ENCODE peak calls at places on chromosome 2, in five cellular contexts. Q is GM12892, D is K562, A is GM12878, J is H1. L is an unnamed sample.

GRCh38 chr2:124437811-124438210 is 412.7 kb downstream of the CNTNAP5 start:
- DNase-seq in Q (no peak), D (no peak), A (no peak), J (no peak), L (no peak)

GRCh38 chr2:38131665-38132064 is 55.7 kb upstream of the CYP1B1 start:
- DNase-seq in J (no peak), Q (no peak), D (no peak), A (no peak), L (no peak)

GRCh38 chr2:1974391-1974790 is 230.1 kb upstream of the PXDN start:
- DNase-seq in A (no peak), D (no peak), J (no peak), Q (no peak), L (no peak)

GRCh38 chr2:186526281-186526680 is 40.2 kb downstream of the ZC3H15 start:
- DNase-seq in Q (no peak), D (no peak), A (no peak), J (no peak), L (no peak)

GRCh38 chr2:30425326-30425725 is 21.7 kb upstream of the LCLAT1 start:
- DNase-seq in D (no peak), J (no peak), A (no peak), Q (no peak), L (no peak)

GRCh38 chr2:169891593-169892298 is 64.5 kb downstream of the UBR3 start:
- DNase-seq in J (no peak), Q (no peak), A (no peak), D (no peak), L (no peak)

GRCh38 chr2:150036622-150037021 is 449.0 kb upstream of the MMADHC start:
- DNase-seq in A (no peak), D (no peak), Q (no peak), J (no peak), L (no peak)

GRCh38 chr2:73281244-73281643 is 3.0 kb downstream of the FBXO41 start:
- DNase-seq in A (no peak), J (no peak), Q (no peak), D (no peak), L (no peak)

GRCh38 chr2:76711490-76711889 is 810.7 kb downstream of the LRRTM4 start:
- DNase-seq in D (no peak), J (no peak), Q (no peak), A (no peak), L (no peak)

GRCh38 chr2:201904529-201905420 is 98.4 kb downstream of the CDK15 start:
- DNase-seq in A (peak; percentile 40), Q (no peak), J (no peak), D (no peak), L (no peak)

GRCh38 chr2:161416633-161417427 is 733 bp downstream of the TBR1 start:
- DNase-seq in A (no peak), J (no peak), D (no peak), Q (no peak), L (no peak)

GRCh38 chr2:240916571-240917008 is 10.5 kb downstream of the CROCC2 start:
- DNase-seq in J (no peak), Q (no peak), D (peak; percentile 26), A (no peak), L (no peak)

GRCh38 chr2:231709636-231709980 is 1.3 kb downstream of the PTMA start:
- DNase-seq in A (no peak), J (no peak), D (no peak), Q (no peak), L (no peak)

GRCh38 chr2:4391013-4391412 is 687.6 kb downstream of the DCDC2C start:
- DNase-seq in A (no peak), J (no peak), D (no peak), Q (no peak), L (no peak)

GRCh38 chr2:75068546-75068945 is 110.1 kb downstream of the POLE4 start:
- DNase-seq in D (no peak), A (no peak), Q (no peak), J (no peak), L (no peak)

GRCh38 chr2:224892574-224893204 is 149.6 kb downstream of the DOCK10 start:
- DNase-seq in A (no peak), J (no peak), Q (no peak), D (no peak), L (no peak)

GRCh38 chr2:187377335-187377734 is 70.7 kb downstream of the CALCRL start:
- DNase-seq in Q (no peak), D (no peak), J (no peak), A (no peak), L (no peak)

GRCh38 chr2:101846973-101847372 is 144.8 kb upstream of the IL1R2 start:
- DNase-seq in D (no peak), A (no peak), Q (no peak), J (no peak), L (no peak)

GRCh38 chr2:112150447-112150846 is 12.3 kb downstream of the FBLN7 start:
- DNase-seq in Q (no peak), J (no peak), A (no peak), D (no peak), L (no peak)

GRCh38 chr2:132417430-132418035 is 928 bp downstream of the GPR39 start:
- DNase-seq in J (no peak), A (no peak), Q (no peak), D (no peak), L (no peak)

GRCh38 chr2:176612736-176613135 is 343.5 kb downstream of the MTX2 start:
- DNase-seq in D (no peak), A (no peak), Q (no peak), J (no peak), L (no peak)

GRCh38 chr2:225895126-225895525 is 495.6 kb downstream of the NYAP2 start:
- DNase-seq in Q (no peak), A (no peak), D (no peak), J (no peak), L (no peak)

GRCh38 chr2:137255990-137256389 is 490.6 kb downstream of the THSD7B start:
- DNase-seq in Q (no peak), D (no peak), A (no peak), J (no peak), L (no peak)

DNA sequence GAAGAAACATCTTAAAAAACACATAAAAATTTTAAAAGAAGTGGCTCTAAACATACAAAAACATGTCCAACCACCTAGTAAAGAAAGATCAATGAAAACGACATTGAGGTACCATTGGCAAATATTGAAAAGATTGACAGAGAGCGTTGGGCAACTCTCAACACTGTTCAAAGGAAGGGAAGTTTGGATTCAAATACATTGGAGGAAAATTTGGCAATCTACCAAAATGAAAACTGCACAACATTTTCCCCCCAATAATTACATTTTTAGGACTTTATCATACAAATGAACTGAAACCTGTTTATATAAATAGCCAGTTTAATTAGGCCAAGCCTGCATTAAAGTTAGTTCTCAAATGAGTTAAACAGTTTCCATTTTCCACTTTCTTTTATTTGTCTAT is 758.9 kb downstream of the NRXN1 start:
- DNase-seq in Q (no peak), J (no peak), A (no peak), D (no peak), L (no peak)
- TF ChIP-seq POLR2AphosphoS5 in Q (no peak), J (no peak), A (no peak), D (no peak), L (no peak)

GRCh38 chr2:16279201-16279570 is 338.8 kb downstream of the MYCN start:
- DNase-seq in J (no peak), Q (no peak), D (no peak), A (no peak), L (no peak)
- TF ChIP-seq TAF1 in J (no peak), Q (no peak), D (no peak), A (no peak), L (no peak)

GRCh38 chr2:12506846-12507245 is 209.9 kb upstream of the TRIB2 start:
- DNase-seq in J (no peak), D (no peak), Q (no peak), A (no peak), L (no peak)
- TF ChIP-seq POLR2AphosphoS5 in J (no peak), D (no peak), Q (no peak), A (no peak), L (no peak)

DNA sequence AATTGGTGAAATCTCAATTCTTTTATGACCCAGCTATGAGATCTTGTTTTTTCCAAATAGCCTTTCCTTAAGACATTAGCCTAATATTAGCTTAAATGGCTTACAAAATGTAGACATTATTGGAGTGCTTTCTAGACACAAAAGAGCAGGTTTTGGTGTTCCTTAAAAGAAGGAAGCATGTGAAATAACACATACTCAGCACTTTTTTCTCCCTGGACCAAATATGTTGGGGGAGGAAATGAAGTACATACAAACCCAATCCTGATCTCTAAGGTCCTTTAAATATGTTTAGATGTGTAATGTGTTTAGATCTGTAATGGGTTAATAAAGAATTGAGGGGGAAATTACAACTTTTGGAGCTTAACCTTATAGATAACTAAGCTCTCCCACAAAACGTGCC is 3.4 kb upstream of the ZDBF2 start:
- DNase-seq in J (no peak), A (no peak), D (no peak), Q (no peak), L (no peak)
- TF ChIP-seq TAF1 in J (no peak), A (no peak), D (no peak), Q (no peak), L (no peak)

DNA sequence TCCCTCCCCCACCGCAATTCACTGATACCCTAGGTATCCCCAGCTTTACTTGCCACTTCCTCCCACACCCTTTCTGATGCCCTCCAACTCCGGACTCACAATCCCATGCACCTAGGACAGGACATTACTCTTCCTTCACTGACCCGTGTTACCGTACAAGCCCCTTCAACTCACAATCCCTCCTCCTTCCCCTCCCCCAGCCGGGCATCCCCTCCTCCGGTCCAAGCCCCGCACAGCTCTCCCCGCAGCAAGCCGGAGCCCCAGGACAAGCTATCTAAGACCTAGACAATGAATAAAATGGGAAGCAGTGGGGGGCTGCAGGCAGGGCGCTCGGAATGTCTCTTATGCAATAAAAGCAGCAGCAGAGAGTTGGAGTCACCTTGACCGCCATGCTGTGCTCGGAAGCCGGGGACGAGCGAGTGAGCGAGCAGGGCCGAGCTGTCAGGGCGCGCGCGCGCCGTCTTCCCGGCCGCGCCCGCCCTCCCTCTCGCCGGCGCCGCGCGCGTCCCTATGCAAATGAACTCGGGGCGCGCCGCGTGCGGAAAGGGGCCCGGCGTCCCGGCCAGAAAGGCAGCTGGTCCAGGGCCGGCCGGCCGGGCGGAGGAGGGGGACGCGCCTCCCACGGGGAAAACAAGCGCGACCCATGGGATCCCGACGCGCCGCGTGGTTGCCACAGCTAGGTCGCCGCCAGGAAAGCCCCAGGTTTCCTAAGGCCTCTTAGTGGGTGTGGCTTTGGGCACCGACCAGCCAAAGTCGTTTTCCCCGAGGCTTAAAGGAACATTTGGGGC is at the start of gene SLC25A12:
- DNase-seq in J (no peak), A (no peak), D (peak; percentile 87), Q (peak; percentile 93), L (peak; percentile 91)
- TF ChIP-seq POLR2AphosphoS5 in J (peak; percentile 43), A (peak; percentile 76), D (no peak), Q (peak; percentile 74), L (peak; percentile 62)

DNA sequence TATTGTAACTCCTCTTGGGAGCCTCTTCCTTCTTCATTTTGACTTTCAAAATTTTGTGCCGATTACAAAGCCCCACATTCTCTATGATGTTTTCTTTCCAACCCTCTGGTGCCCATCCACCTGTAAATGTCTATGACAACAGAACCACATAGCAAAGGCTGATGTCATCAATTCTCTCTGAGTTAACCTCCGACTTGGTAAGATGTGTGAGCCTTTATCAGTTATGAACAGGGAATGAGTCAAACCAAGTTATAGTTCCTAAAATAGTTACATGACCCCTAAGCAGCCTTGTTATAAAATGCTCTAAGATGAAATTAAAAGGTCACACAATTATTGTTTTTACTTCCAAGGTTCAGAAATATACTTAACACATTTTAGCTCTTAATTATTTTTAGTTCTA is 102.2 kb upstream of the CYRIA start:
- DNase-seq in J (no peak), Q (no peak), A (no peak), D (no peak), L (no peak)
- TF ChIP-seq TAF1 in J (no peak), Q (no peak), A (no peak), D (no peak), L (no peak)

GRCh38 chr2:221517362-221518121 is 54.6 kb downstream of the EPHA4 start:
- DNase-seq in A (peak; percentile 57), D (no peak), J (no peak), Q (peak; percentile 32), L (no peak)
- TF ChIP-seq POLR2AphosphoS5 in A (no peak), D (no peak), J (no peak), Q (no peak), L (no peak)

GRCh38 chr2:44056947-44057346 is 61.2 kb upstream of the LRPPRC start:
- DNase-seq in D (no peak), A (no peak), J (no peak), Q (no peak), L (no peak)
- TF ChIP-seq TAF1 in D (no peak), A (no peak), J (no peak), Q (no peak), L (no peak)